ENCODE peak calls at places on chromosomes 7 and 10, in five cellular contexts. C is AG04450; Z is tibial nerve; F is CD8-positive, alpha-beta T cell; B is endodermal cell. W is an unnamed sample.

GRCh38 chr7:548401-548800 is 28.8 kb upstream of the PDGFA start:
- DNase-seq in B (no peak), F (no peak), Z (no peak), C (no peak), W (no peak)

GRCh38 chr10:90885176-90885575 is 13.4 kb downstream of the RPP30 start:
- DNase-seq in B (no peak), Z (no peak), C (peak; percentile 36), F (no peak), W (no peak)

GRCh38 chr10:93751832-93752231 is 5.9 kb upstream of the LGI1 start:
- DNase-seq in F (no peak), Z (no peak), C (no peak), B (peak; percentile 82), W (peak; percentile 68)

GRCh38 chr10:44567471-44567870 is 182.6 kb upstream of the CXCL12 start:
- DNase-seq in Z (no peak), F (no peak), C (no peak), B (no peak), W (no peak)

GRCh38 chr10:61923210-61924024 is 21.9 kb downstream of the ARID5B start:
- DNase-seq in F (no peak), C (no peak), B (no peak), Z (no peak), W (no peak)

GRCh38 chr10:788796-789748 is 99.6 kb upstream of the DIP2C start:
- DNase-seq in B (peak; percentile 91), F (no peak), C (peak; percentile 20), Z (peak; percentile 27), W (peak; percentile 84)

GRCh38 chr7:24401628-24402593 is 117.9 kb downstream of the NPY start:
- DNase-seq in Z (no peak), C (no peak), F (no peak), B (no peak), W (no peak)

GRCh38 chr10:36730316-36730715 is 395.1 kb upstream of the ANKRD30A start:
- DNase-seq in Z (no peak), F (no peak), C (no peak), B (no peak), W (no peak)

GRCh38 chr10:43809211-43809930 is 160.7 kb upstream of the ZNF32 start:
- DNase-seq in C (peak; percentile 79), F (no peak), Z (peak; percentile 45), B (peak; percentile 16), W (no peak)

GRCh38 chr10:61633665-61634064 is 29.1 kb upstream of the CABCOCO1 start:
- DNase-seq in F (no peak), Z (no peak), C (no peak), B (no peak), W (no peak)

GRCh38 chr10:2994562-2994961 is 72.8 kb upstream of the PFKP start:
- DNase-seq in B (no peak), Z (no peak), C (no peak), F (no peak), W (no peak)

GRCh38 chr7:48179631-48180030 is 8.4 kb downstream of the ABCA13 start:
- DNase-seq in B (no peak), C (no peak), Z (no peak), F (no peak), W (no peak)

GRCh38 chr7:21256310-21256877 is 171.5 kb upstream of the SP4 start:
- DNase-seq in Z (peak; percentile 28), C (no peak), B (no peak), F (no peak), W (no peak)

GRCh38 chr10:19668104-19668503 is 148.1 kb upstream of the PLXDC2 start:
- DNase-seq in C (no peak), Z (no peak), B (no peak), F (no peak), W (no peak)

GRCh38 chr7:66050990-66051424 is 24.6 kb upstream of the ASL start:
- DNase-seq in C (peak; percentile 84), F (no peak), B (no peak), Z (no peak), W (no peak)

GRCh38 chr7:37993060-37993501 is 72.6 kb downstream of the EPDR1 start:
- DNase-seq in B (no peak), C (no peak), F (no peak), Z (no peak), W (no peak)

GRCh38 chr10:17795088-17795487 is 14.1 kb upstream of the MRC1 start:
- DNase-seq in C (no peak), F (no peak), Z (no peak), B (no peak), W (no peak)

GRCh38 chr7:16648551-16648950 is 2.6 kb downstream of the BZW2 start:
- DNase-seq in Z (no peak), B (no peak), F (no peak), C (no peak), W (no peak)

GRCh38 chr7:78018541-78019456 is 220.2 kb downstream of the PHTF2 start:
- DNase-seq in Z (peak; percentile 59), B (no peak), C (no peak), F (no peak), W (peak; percentile 7)

GRCh38 chr7:12567015-12567414 is 3.5 kb upstream of the SCIN start:
- DNase-seq in F (no peak), Z (no peak), B (no peak), C (no peak), W (no peak)

GRCh38 chr10:97185326-97186058 is at the start of gene SLIT1:
- DNase-seq in F (no peak), C (no peak), Z (no peak), B (peak; percentile 82), W (peak; percentile 61)

GRCh38 chr10:69648461-69648860 is 18.4 kb downstream of the FAM241B start:
- DNase-seq in F (no peak), C (no peak), Z (no peak), B (no peak), W (no peak)

DNA sequence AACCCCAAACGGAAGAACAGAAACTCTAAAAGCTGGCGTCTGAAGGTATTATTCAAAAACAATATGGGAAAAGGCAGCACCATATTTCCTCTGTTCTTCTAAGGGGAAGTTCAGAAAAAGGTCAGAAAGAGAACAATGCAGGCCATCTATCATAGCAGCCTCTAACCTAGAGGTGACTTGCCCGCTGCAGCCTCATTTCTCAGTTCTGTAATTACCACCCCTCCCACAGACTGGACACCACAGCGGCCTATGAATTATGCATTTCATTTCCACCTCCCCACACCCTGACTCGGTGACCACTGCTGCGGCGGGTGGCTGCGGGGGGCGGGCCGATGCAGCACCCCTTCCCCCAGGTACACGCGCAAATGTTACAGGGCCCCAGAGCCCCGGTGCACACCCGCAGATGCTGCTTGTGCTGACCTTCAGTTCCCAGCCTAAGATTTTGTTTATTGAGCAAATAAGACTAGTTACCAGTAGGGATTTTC is 125.5 kb downstream of the CLEC2L start:
- DNase-seq in F (no peak), C (no peak), Z (no peak), B (no peak), W (no peak)
- H3K4me3 ChIP-seq in F (peak overlapping the region; percentile 13), C (no peak overlapping the region), Z (no peak overlapping the region), B (no peak overlapping the region), W (no peak overlapping the region)

GRCh38 chr7:121452400-121452799 is 56.3 kb upstream of the FAM3C start:
- DNase-seq in C (no peak), F (no peak), Z (no peak), B (no peak), W (no peak)
- H3K27ac ChIP-seq in C (no peak overlapping the region), F (no peak overlapping the region), Z (no peak overlapping the region), B (no peak overlapping the region), W (no peak overlapping the region)

GRCh38 chr7:156156734-156157408 is 344.6 kb upstream of the SHH start:
- DNase-seq in C (no peak), F (no peak), Z (no peak), B (peak; percentile 87), W (no peak)
- TF ChIP-seq CTCF in C (peak; percentile 10), F (no peak), Z (no peak), B (peak; percentile 66), W (peak; percentile 29)

GRCh38 chr10:102648889-102649752 is 4.8 kb downstream of the TRIM8 start:
- DNase-seq in B (no peak), F (no peak), C (no peak), Z (no peak), W (peak; percentile 77)
- H3K4me3 ChIP-seq in B (no peak overlapping the region), F (peak overlapping the region; percentile 46), C (peak overlapping the region; percentile 74), Z (peak overlapping the region; percentile 88), W (peak overlapping the region; percentile 95)

GRCh38 chr7:7673240-7673550 is 32.6 kb downstream of the UMAD1 start:
- DNase-seq in F (no peak), Z (no peak), B (no peak), C (no peak), W (no peak)
- H3K27ac ChIP-seq in F (no peak overlapping the region), Z (no peak overlapping the region), B (no peak overlapping the region), C (no peak overlapping the region), W (peak overlapping the region; percentile 6)

GRCh38 chr7:51256916-51257315 is 59.7 kb downstream of the COBL start:
- DNase-seq in B (peak; percentile 14), C (no peak), Z (no peak), F (no peak), W (no peak)
- TF ChIP-seq CTCF in B (no peak), C (no peak), Z (no peak), F (no peak), W (no peak)

GRCh38 chr10:114168450-114169009 is 5.5 kb downstream of the CCDC186 start:
- DNase-seq in C (no peak), Z (no peak), B (no peak), F (no peak), W (no peak)
- H3K4me3 ChIP-seq in C (no peak overlapping the region), Z (no peak overlapping the region), B (peak overlapping the region; percentile 44), F (no peak overlapping the region), W (no peak overlapping the region)

GRCh38 chr10:102600816-102601215 is 43.5 kb upstream of the TRIM8 start:
- DNase-seq in Z (no peak), B (no peak), F (no peak), C (no peak), W (no peak)

GRCh38 chr10:102597131-102597891 is 47.0 kb upstream of the TRIM8 start:
- DNase-seq in B (peak; percentile 35), C (no peak), Z (no peak), F (no peak), W (peak; percentile 56)

GRCh38 chr10:102601639-102602038 is 42.6 kb upstream of the TRIM8 start:
- DNase-seq in F (no peak), Z (no peak), B (no peak), C (no peak), W (no peak)

GRCh38 chr10:102602272-102603045 is 41.8 kb upstream of the TRIM8 start:
- DNase-seq in C (no peak), B (no peak), F (no peak), Z (peak; percentile 71), W (no peak)

DNA sequence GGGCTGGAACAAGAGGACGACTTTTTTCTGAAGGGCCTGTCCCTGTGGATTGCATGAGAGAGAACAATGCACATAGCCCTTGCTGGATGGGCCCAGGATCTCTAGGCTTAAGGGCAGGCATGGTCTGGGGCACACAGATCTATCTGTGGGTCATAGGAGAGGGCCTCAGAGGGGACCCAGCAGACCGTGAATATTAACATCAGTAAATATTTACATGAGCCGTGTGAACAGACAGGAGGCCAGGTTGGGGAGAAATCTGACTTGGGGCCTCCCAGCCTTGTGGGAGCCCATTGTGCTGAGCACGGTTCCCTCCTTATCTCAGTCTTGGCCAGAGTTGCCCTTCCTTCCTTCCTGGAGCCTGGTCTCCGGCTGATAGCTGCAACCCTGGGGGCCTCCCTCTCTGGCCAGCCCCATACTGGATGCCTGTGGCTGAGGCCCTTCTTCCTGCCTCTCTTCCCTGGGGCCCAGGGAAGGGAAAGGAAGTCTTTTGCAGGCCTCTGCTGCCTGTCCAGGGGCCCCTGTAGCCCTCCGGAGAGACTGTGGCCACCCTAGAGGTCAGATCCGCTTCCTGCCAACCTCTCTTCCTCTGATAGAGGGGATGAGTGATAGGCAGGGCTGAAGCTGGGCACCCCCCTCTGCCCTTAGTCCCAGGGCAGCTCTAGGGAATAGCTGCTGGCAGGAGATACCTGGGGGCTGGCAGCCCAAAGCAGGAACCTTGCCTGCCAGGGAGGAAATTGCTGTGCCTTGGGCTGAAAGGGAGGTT is 44.5 kb upstream of the TRIM8 start:
- DNase-seq in B (peak; percentile 30), F (no peak), Z (no peak), C (no peak), W (no peak)
- H3K27ac ChIP-seq in B (peak overlapping the region; percentile 45), F (no peak overlapping the region), Z (peak overlapping the region; percentile 37), C (no peak overlapping the region), W (no peak overlapping the region)